ENCODE peak calls at places on chromosome 1, in nine cellular contexts. G is endodermal cell, C is OCI-LY7, N is A549, B is mucosa of descending colon, L is spleen, S is PC-3, X is sigmoid colon, Z is prostate gland. I is an unnamed sample.

GRCh38 chr1:15308135-15308534 is 61.1 kb downstream of the FHAD1 start:
- DNase-seq in X (no peak), Z (no peak), C (no peak), B (peak; percentile 76), N (no peak), G (no peak), S (no peak), L (no peak), I (no peak)

GRCh38 chr1:40774266-40774998 is 9.2 kb upstream of the KCNQ4 start:
- DNase-seq in N (peak; percentile 48), Z (peak; percentile 47), G (peak; percentile 93), X (peak; percentile 76), L (peak; percentile 86), B (peak; percentile 84), S (peak; percentile 67), C (peak; percentile 61), I (no peak)

GRCh38 chr1:19809044-19809750 is 5.9 kb downstream of the RNF186 start:
- DNase-seq in G (peak; percentile 68), X (no peak), C (no peak), Z (no peak), S (no peak), L (no peak), N (no peak), B (peak; percentile 52), I (no peak)

GRCh38 chr1:3712573-3713535 is 39.4 kb upstream of the CCDC27 start:
- DNase-seq in N (no peak), L (no peak), C (no peak), G (no peak), B (no peak), S (no peak), X (no peak), Z (no peak), I (no peak)

GRCh38 chr1:221620437-221621384 is 121.2 kb downstream of the DUSP10 start:
- DNase-seq in Z (no peak), X (no peak), C (no peak), L (no peak), S (peak; percentile 61), N (peak; percentile 58), B (no peak), G (no peak), I (no peak)

GRCh38 chr1:245583081-245583480 is 428.3 kb downstream of the KIF26B start:
- DNase-seq in N (no peak), G (no peak), B (no peak), C (no peak), L (no peak), Z (no peak), X (no peak), S (no peak), I (peak; percentile 8)

GRCh38 chr1:22618056-22618455 is 18.4 kb upstream of the C1QA start:
- DNase-seq in Z (no peak), B (no peak), G (no peak), X (no peak), S (no peak), L (no peak), N (no peak), C (no peak), I (no peak)

GRCh38 chr1:209603877-209604276 is 20.4 kb downstream of the CAMK1G start:
- DNase-seq in G (no peak), B (no peak), C (no peak), N (no peak), S (no peak), Z (no peak), X (no peak), L (no peak), I (no peak)

GRCh38 chr1:161174911-161175310 is 2.4 kb downstream of the B4GALT3 start:
- DNase-seq in Z (no peak), S (no peak), C (no peak), L (peak; percentile 76), X (no peak), B (no peak), G (no peak), N (no peak), I (no peak)

GRCh38 chr1:161177936-161178244 is 583 bp upstream of the B4GALT3 start:
- DNase-seq in N (no peak), L (no peak), C (no peak), Z (no peak), B (no peak), G (no peak), S (no peak), X (no peak), I (no peak)

GRCh38 chr1:161177112-161177935 is at the start of gene B4GALT3:
- DNase-seq in G (peak; percentile 99), C (peak; percentile 87), Z (peak; percentile 84), L (peak; percentile 98), B (peak; percentile 97), N (peak; percentile 81), S (peak; percentile 82), X (peak; percentile 93), I (peak; percentile 96)

GRCh38 chr1:161176468-161177111 is 717 bp downstream of the B4GALT3 start:
- DNase-seq in B (no peak), Z (no peak), X (no peak), L (peak; percentile 57), S (no peak), G (no peak), C (peak; percentile 28), N (no peak), I (no peak)

DNA sequence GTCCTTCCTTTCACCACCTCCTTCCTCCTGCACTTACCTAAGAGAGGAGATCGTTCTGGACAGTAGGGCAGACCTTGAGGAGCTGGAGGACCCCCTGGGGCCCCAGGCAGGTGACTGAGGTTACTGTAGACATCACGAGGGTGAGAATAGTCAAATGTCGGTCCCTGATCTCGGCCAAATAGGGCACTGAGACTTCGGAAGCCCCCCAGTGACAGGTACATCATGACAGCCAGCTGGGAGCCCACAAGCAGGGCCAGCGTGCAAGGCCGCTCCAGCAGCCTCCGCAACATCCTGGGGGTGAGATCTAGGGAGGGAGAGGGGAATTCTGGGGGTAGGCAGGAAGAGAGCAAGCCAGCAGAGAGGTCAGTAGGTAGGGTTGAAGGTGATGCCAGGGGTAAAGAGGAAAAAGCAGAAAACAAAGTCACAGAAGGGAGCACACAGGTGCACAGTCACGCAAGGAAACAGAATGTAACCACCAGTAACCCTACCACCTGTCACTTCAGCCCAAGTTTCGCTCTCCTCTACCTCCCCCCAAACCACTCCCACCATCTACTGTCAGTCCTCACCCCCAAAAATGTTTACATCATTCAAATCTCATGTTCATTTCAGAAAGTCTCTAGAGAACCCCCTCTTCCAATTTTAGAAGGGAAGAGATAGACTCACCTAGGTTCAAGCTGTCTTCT is 1.4 kb downstream of the B4GALT3 start:
- DNase-seq in G (no peak), X (no peak), S (no peak), Z (no peak), N (no peak), C (peak; percentile 62), B (no peak), L (peak; percentile 76), I (no peak)
- H3K4me3 ChIP-seq in G (peak overlapping the region; percentile 96), X (peak overlapping the region; percentile 64), S (peak overlapping the region; percentile 87), Z (no peak overlapping the region), N (peak overlapping the region; percentile 63), C (peak overlapping the region; percentile 86), B (no peak overlapping the region), L (no peak overlapping the region), I (peak overlapping the region; percentile 88)

GRCh38 chr1:2499986-2500596 is 24.0 kb downstream of the PLCH2 start:
- DNase-seq in L (no peak), Z (no peak), C (peak; percentile 66), B (no peak), X (no peak), G (no peak), N (no peak), S (no peak), I (no peak)

GRCh38 chr1:2501820-2502119 is 24.6 kb downstream of the PANK4 start:
- DNase-seq in B (no peak), S (no peak), X (no peak), N (no peak), L (no peak), Z (no peak), C (no peak), G (no peak), I (no peak)

GRCh38 chr1:2502210-2502609 is 24.2 kb downstream of the PANK4 start:
- DNase-seq in G (no peak), N (no peak), X (no peak), S (no peak), Z (no peak), C (no peak), B (no peak), L (no peak), I (no peak)

GRCh38 chr1:2502661-2503553 is 23.5 kb downstream of the PANK4 start:
- DNase-seq in L (no peak), G (no peak), B (no peak), Z (no peak), S (no peak), N (no peak), C (no peak), X (no peak), I (no peak)

DNA sequence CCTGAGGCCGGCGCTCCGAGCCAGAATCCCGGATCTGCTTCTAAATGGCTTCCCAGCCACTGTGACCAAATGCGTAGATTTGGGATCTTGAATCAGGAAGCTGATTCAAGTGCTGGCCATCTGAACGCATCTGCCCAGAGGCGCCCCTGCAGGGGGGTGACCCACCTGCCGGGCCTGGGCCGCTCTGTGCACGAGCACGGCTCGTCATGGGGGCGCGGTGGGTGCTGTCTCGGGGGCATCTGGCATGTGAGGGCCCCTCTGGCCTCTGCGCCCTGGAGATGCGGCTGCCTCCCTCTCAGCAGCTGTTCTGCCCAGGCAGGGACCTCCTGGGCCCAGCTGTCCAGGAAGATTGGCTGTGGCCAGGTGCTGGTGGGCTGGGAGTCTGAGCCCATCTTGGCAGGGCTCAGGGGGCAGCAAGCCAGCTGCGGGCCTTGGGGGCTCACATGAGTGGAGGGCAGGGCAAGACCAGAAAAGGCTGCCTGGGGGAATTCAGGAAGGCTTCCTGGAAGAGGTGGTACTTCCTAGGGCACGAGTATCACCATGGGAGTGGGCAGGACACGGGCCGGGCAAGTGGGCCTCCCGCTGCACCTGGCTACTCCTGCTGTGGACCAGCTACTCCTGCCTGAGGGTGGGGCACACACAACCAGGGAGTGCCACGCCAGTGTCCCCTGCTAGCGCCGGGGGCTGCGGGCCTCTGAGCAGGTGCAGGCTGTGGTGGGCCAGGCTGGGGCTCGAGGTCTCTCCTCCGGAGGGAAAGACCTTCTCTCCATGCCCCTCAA is 25.1 kb downstream of the PLCH2 start:
- DNase-seq in G (no peak), X (no peak), S (no peak), L (no peak), N (no peak), C (no peak), B (no peak), Z (no peak), I (no peak)
- H3K4me1 ChIP-seq in G (no peaks in the 10 kb centered on the region), X (peaks cover 10% of the 10 kb centered on the region), S (peaks cover 10% of the 10 kb centered on the region), L (peaks cover 14% of the 10 kb centered on the region), N (no peaks in the 10 kb centered on the region), C (peaks cover 43% of the 10 kb centered on the region), B (no peaks in the 10 kb centered on the region), Z (no peaks in the 10 kb centered on the region), I (no peaks in the 10 kb centered on the region)

DNA sequence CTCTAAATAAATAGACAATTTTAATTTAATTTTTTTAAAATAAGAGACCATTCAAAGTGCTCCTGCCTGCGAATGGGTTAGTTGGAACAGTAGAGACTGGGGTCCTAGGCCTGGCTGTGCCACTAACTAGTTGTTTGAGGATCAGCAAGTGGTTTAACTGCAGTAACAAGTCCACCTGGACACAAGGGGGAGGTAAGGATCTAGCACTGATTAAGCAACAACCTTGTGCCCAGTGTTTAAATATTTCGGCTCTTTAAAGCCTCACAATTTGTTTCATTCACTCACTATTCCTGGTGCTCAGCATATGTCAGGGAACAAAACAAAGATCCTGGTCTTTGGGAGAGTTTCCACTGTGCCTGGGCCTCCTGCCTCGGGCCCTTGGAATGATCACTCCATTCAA is 1.6 kb upstream of the AGT start:
- DNase-seq in G (no peak), Z (no peak), S (no peak), C (no peak), L (no peak), N (no peak), B (no peak), X (no peak), I (no peak)
- TF ChIP-seq CTCF in G (peak; percentile 55), Z (no peak), S (peak; percentile 47), C (no peak), L (no peak), N (no peak), B (no peak), X (no peak), I (no peak)

GRCh38 chr1:188017921-188018320 is 1189.2 kb downstream of the PLA2G4A start:
- DNase-seq in G (no peak), Z (no peak), X (no peak), L (no peak), S (no peak), C (no peak), B (no peak), N (no peak), I (no peak)
- H3K4me3 ChIP-seq in G (no peak overlapping the region), Z (no peak overlapping the region), X (no peak overlapping the region), L (no peak overlapping the region), S (no peak overlapping the region), C (no peak overlapping the region), B (no peak overlapping the region), N (no peak overlapping the region), I (no peak overlapping the region)